ENCODE peak calls at places on chromosomes 12 and 14, in five cellular contexts. L is AG04450; N is fibroblast of the aortic adventitia; J is astrocyte of the cerebellum; I is Jurkat, Clone E6-1. M is an unnamed sample.

GRCh38 chr12:70842942-70843341 is 77.6 kb downstream of the PTPRR start:
- DNase-seq in L (no peak), N (no peak), J (no peak), I (no peak), M (no peak)

GRCh38 chr14:36129181-36129580 is 47.3 kb downstream of the PTCSC3 start:
- DNase-seq in L (no peak), N (no peak), J (no peak), I (no peak), M (no peak)

GRCh38 chr12:89138048-89138852 is 214.1 kb downstream of the DUSP6 start:
- DNase-seq in L (no peak), N (peak), J (no peak), I (no peak), M (no peak)

GRCh38 chr12:106417926-106418910 is 60.7 kb downstream of the POLR3B start:
- DNase-seq in L (no peak), N (peak), J (peak), I (no peak), M (peak)

GRCh38 chr14:61281186-61281676 is at the start of gene TMEM30B:
- DNase-seq in L (no peak), N (no peak), J (no peak), I (no peak), M (no peak)

GRCh38 chr14:78902010-78902623 is 731.9 kb downstream of the NRXN3 start:
- DNase-seq in L (peak), N (peak), J (peak), I (peak), M (peak)

GRCh38 chr12:117583677-117584076 is 222.3 kb upstream of the NOS1 start:
- DNase-seq in L (no peak), N (no peak), J (no peak), I (no peak), M (no peak)

GRCh38 chr12:93939641-93940040 is 208.7 kb upstream of the PLXNC1 start:
- DNase-seq in L (no peak), N (peak), J (no peak), I (no peak), M (no peak)

GRCh38 chr12:38141239-38141638 is 175.3 kb upstream of the ALG10B start:
- DNase-seq in L (no peak), N (no peak), J (no peak), I (no peak), M (no peak)

GRCh38 chr14:89165189-89165809 is 251.7 kb downstream of the FOXN3 start:
- DNase-seq in L (no peak), N (peak), J (no peak), I (no peak), M (no peak)

GRCh38 chr12:6604254-6605029 is 2.7 kb downstream of the CHD4 start:
- DNase-seq in L (no peak), N (peak), J (no peak), I (no peak), M (no peak)
- H3K4me3 ChIP-seq in L (peak), N (peak), J (peak), I (peak), M (peak)

GRCh38 chr14:54172562-54172961 is 215.9 kb upstream of the BMP4 start:
- DNase-seq in L (no peak), N (peak), J (no peak), I (no peak), M (no peak)

GRCh38 chr14:54174437-54174836 is 217.8 kb upstream of the BMP4 start:
- DNase-seq in L (no peak), N (peak), J (no peak), I (no peak), M (no peak)

GRCh38 chr14:54173782-54174181 is 217.2 kb upstream of the BMP4 start:
- DNase-seq in L (no peak), N (peak), J (no peak), I (no peak), M (no peak)

GRCh38 chr14:54170301-54170700 is 213.7 kb upstream of the BMP4 start:
- DNase-seq in L (no peak), N (peak), J (no peak), I (no peak), M (no peak)

DNA sequence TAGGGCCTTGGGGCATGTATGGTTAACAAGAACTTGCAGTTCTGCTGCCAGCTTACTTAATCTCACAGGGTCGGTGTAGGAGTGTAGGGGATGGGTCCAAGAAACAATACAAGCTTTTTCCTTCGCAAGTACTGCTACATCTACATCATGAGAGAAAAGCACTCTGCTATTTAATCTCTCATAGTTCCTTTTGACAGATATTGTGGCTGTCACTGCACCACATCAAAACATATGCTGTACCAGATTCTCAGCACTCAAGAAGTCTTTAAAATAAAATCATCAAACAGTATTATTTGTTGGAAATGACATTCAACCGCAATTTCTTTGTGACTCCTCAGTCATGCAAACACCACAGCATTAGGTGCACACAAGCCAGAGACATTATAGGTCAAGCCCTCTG is 215.5 kb upstream of the BMP4 start:
- DNase-seq in L (no peak), N (no peak), J (no peak), I (peak), M (no peak)
- H3K4me3 ChIP-seq in L (no peak), N (no peak), J (no peak), I (no peak), M (no peak)

GRCh38 chr14:103021817-103022668 is 35.3 kb downstream of the CDC42BPB start:
- DNase-seq in L (no peak), N (peak), J (no peak), I (no peak), M (no peak)
- H3K4me3 ChIP-seq in L (no peak), N (no peak), J (no peak), I (no peak), M (no peak)

GRCh38 chr14:52914295-52914694 is 36.6 kb downstream of the FERMT2 start:
- DNase-seq in L (no peak), N (no peak), J (no peak), I (no peak), M (no peak)
- H3K4me3 ChIP-seq in L (no peak), N (no peak), J (no peak), I (no peak), M (no peak)

DNA sequence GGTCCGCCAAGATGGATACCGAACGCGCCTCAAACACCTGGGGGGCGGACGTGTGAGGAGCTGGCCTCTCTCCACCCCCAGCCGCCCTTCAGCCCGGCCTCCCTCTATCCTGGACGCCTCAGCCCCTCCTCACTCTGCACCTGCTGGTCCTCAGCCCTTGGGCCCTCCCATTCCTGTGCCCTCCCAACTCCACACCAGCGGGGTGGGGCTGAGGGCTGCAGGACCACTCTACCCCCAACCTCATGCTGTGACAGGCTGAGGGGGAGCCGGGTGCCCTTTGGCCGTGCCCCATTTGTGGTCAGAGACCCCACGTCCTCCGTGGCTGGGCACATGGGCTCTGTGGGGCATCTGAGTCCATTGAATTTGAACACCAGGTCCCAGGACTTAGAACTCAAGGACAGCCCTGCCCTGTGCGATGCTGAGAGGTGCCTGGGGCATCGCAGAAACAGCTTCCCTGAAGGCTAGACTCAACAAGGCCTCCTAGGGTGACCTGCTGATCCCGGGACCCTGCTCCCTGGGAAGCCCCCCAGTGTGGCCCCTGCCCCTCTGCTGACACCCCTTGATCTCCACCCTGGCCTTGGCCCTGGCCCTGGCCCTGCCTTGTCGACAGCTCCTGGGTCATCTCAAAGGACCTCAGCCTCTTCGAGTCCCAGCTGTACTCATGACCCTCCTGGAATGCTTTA is 82.0 kb upstream of the SFSWAP start:
- DNase-seq in L (no peak), N (no peak), J (no peak), I (no peak), M (no peak)
- H3K4me3 ChIP-seq in L (no peak), N (no peak), J (no peak), I (no peak), M (no peak)

GRCh38 chr14:103043257-103043893 is 14.0 kb downstream of the CDC42BPB start:
- DNase-seq in L (no peak), N (no peak), J (no peak), I (no peak), M (no peak)

GRCh38 chr14:103045387-103045869 is 11.9 kb downstream of the CDC42BPB start:
- DNase-seq in L (no peak), N (no peak), J (no peak), I (no peak), M (no peak)

DNA sequence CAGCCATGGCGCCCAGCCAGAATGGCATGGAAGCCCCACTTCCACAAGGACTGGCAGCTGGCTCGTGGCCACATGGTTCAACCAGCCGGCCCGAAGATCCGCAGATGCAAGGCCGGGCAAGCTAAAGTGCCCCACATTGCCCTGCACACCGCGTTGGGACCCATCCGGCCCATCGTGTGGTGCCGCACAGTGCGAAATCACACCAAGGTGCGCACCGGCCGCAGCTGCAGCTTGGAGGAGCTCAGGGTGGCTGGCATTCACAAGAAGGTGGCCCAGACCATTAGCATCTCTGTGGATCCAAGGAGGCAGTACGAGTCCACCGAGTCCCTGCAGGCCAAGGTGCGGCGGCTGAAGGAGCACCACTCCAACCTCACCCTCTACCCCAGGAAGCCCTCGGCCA is 15.9 kb downstream of the CDC42BPB start:
- DNase-seq in L (no peak), N (no peak), J (no peak), I (no peak), M (no peak)
- H3K4me3 ChIP-seq in L (no peak), N (no peak), J (no peak), I (no peak), M (no peak)

GRCh38 chr12:55963760-55964159 is 2.1 kb downstream of the PMEL start:
- DNase-seq in L (no peak), N (no peak), J (no peak), I (no peak), M (no peak)
- H3K4me3 ChIP-seq in L (no peak), N (no peak), J (no peak), I (no peak), M (no peak)

DNA sequence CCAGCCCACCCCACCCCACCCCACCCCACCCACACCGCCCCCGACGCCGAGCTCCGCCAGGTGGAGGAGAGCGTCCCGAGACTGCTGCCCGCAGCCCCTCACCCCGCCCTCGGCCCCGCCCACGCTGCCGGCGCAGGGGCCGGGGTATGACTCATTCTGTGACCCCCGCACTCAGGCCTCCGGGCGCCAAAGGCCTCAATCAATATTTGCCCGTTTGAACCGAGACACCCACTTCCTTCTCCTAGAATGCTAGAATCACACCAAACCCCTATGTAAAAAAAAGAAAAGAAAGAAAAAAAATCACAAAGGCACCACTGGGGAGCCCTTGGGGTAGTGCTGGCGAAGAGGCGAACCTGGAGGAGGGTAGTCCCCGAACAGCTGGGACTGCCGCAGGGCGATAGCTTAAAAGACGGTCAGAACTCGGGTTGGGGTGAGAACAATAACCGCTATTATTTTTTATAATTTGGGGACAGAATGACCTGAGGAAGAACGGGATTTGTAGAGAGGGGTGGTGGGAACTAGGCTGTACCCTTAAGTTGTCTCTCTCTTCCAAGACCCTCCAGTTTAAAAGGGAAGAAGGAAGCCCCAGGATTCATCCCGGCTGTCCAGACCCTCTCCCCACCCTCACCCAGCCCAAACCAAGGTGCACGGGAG is 894 bp downstream of the KRT8 start:
- DNase-seq in L (no peak), N (no peak), J (no peak), I (no peak), M (no peak)
- H3K4me3 ChIP-seq in L (peak), N (no peak), J (peak), I (no peak), M (peak)